ENCODE peak calls at places on chromosomes 12 and 14, in five cellular contexts. X, A, L, Y and O are unnamed samples.

GRCh38 chr14:103680491-103681231 is 34.6 kb downstream of the XRCC3 start:
- DNase-seq in X (no peak), A (no peak), L (no peak), Y (no peak), O (no peak)

GRCh38 chr12:47576256-47576655 is 129.6 kb downstream of the RPAP3 start:
- DNase-seq in X (peak), A (no peak), L (no peak), Y (no peak), O (no peak)

GRCh38 chr12:130204441-130204840 is 42.2 kb downstream of the FZD10 start:
- DNase-seq in X (no peak), A (no peak), L (no peak), Y (no peak), O (no peak)

GRCh38 chr14:92747701-92748258 is 647 bp downstream of the LGMN start:
- DNase-seq in X (no peak), A (peak), L (no peak), Y (no peak), O (no peak)

GRCh38 chr12:103928736-103929050 is 1.5 kb upstream of the HSP90B1 start:
- DNase-seq in X (no peak), A (no peak), L (peak), Y (no peak), O (no peak)

GRCh38 chr12:124746649-124747425 is 116.8 kb downstream of the SCARB1 start:
- DNase-seq in X (no peak), A (no peak), L (no peak), Y (no peak), O (no peak)

GRCh38 chr12:99706736-99707473 is 59.4 kb downstream of the GARIN6 start:
- DNase-seq in X (no peak), A (no peak), L (no peak), Y (no peak), O (no peak)

GRCh38 chr14:55936691-55937090 is 181.5 kb upstream of the PELI2 start:
- DNase-seq in X (peak), A (no peak), L (no peak), Y (no peak), O (no peak)

GRCh38 chr12:1630081-1630826 is 1.2 kb downstream of the WNT5B start:
- DNase-seq in X (no peak), A (no peak), L (no peak), Y (no peak), O (no peak)

GRCh38 chr14:101031721-101032120 is 128.2 kb upstream of the RTL1 start:
- DNase-seq in X (no peak), A (no peak), L (no peak), Y (no peak), O (no peak)

GRCh38 chr14:46399049-46399448 is 252.5 kb downstream of the RPL10L start:
- DNase-seq in X (no peak), A (no peak), L (no peak), Y (no peak), O (no peak)

GRCh38 chr12:115013668-115014072 is 329.7 kb upstream of the TBX3 start:
- DNase-seq in X (no peak), A (no peak), L (no peak), Y (no peak), O (no peak)

GRCh38 chr12:67789266-67789665 is 140.7 kb downstream of the DYRK2 start:
- DNase-seq in X (no peak), A (no peak), L (no peak), Y (no peak), O (no peak)

GRCh38 chr14:49972840-49973239 is 80.0 kb downstream of the ARF6 start:
- DNase-seq in X (no peak), A (peak), L (no peak), Y (no peak), O (no peak)

GRCh38 chr14:34465069-34465859 is 3.2 kb upstream of the SPTSSA start:
- DNase-seq in X (no peak), A (peak), L (no peak), Y (no peak), O (no peak)

GRCh38 chr12:47812797-47813490 is 6.8 kb downstream of the HDAC7 start:
- DNase-seq in X (peak), A (peak), L (peak), Y (peak), O (peak)

GRCh38 chr12:22117551-22117950 is 71.5 kb downstream of the CMAS start:
- DNase-seq in X (no peak), A (no peak), L (no peak), Y (no peak), O (no peak)

GRCh38 chr12:48473061-48473460 is 702 bp downstream of the ANP32D start:
- DNase-seq in X (no peak), A (no peak), L (no peak), Y (no peak), O (no peak)

GRCh38 chr12:9707356-9707755 is 25.5 kb downstream of the CLECL1 start:
- DNase-seq in X (no peak), A (no peak), L (no peak), Y (no peak), O (no peak)

GRCh38 chr14:73058923-73059311 is 583 bp downstream of the RBM25 start:
- DNase-seq in X (no peak), A (peak), L (no peak), Y (no peak), O (peak)

GRCh38 chr12:52924764-52925716 is 20.2 kb upstream of the KRT8 start:
- DNase-seq in X (no peak), A (peak), L (no peak), Y (no peak), O (no peak)

GRCh38 chr12:124392271-124392990 is 97.5 kb downstream of the RFLNA start:
- DNase-seq in X (peak), A (no peak), L (no peak), Y (no peak), O (peak)

GRCh38 chr14:64826333-64826732 is 53.4 kb downstream of the SPTB start:
- DNase-seq in X (no peak), A (no peak), L (no peak), Y (no peak), O (no peak)

GRCh38 chr12:108495054-108495453 is 20.0 kb upstream of the FICD start:
- DNase-seq in X (no peak), A (peak), L (no peak), Y (no peak), O (peak)

GRCh38 chr12:2301531-2302461 is 249.0 kb downstream of the CACNA1C start:
- DNase-seq in X (no peak), A (no peak), L (no peak), Y (no peak), O (no peak)

GRCh38 chr14:54532111-54533012 is 22.7 kb downstream of the CGRRF1 start:
- DNase-seq in X (no peak), A (no peak), L (peak), Y (no peak), O (no peak)

DNA sequence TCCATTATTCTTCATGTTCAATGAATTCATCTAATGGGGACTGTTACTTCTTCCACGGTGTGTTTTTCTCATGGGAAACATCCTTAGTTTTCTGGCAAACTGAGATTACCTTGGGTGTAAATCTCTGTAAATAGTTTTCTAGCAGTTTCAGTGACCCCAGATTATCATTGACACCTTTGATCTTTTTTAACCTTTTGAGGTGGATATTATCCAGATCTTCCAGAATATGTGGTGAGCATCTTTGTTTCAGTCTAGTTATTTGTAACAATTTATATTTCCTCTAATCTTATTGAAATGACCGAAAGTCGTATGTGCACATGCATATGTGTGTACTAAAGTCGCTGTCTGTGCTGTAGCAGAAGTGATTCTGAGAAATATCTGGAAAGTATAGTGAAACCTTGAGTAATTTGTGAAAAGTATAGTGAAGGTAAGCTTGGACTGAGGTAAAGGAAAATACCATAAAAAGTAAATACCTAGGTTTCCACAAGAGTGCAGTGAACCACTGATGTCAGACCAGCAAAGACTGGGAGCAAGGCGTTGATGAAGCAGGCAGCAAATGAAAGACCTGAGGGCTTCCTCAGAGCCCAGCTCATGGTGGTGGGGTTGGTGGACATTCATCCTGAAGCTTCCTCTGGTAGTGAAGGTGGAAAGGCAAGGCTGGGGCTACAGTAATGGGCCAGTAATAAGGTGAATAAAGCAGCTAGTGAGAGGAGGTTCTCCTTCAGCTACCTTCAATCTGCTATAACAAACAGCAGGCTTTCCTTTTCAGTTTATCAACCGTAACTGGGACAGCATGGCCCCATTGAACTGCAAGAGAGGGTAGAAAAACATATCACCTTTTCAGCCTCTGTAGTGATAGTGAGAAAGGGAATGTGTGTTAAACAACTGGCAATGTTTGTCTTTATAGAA is 480.2 kb upstream of the FBXO33 start:
- DNase-seq in X (no peak), A (no peak), L (peak), Y (no peak), O (no peak)
- TF ChIP-seq SUZ12 in X (no peak), A (no peak), L (no peak), Y (no peak), O (no peak)

GRCh38 chr12:4943938-4944284 is 34.2 kb downstream of the KCNA1 start:
- DNase-seq in X (no peak), A (no peak), L (no peak), Y (no peak), O (no peak)

GRCh38 chr12:4934651-4935050 is 24.9 kb downstream of the KCNA1 start:
- DNase-seq in X (no peak), A (no peak), L (no peak), Y (no peak), O (no peak)

GRCh38 chr12:4943067-4943937 is 33.6 kb downstream of the KCNA1 start:
- DNase-seq in X (no peak), A (no peak), L (peak), Y (no peak), O (no peak)

GRCh38 chr12:4938900-4939299 is 29.2 kb downstream of the KCNA1 start:
- DNase-seq in X (no peak), A (no peak), L (no peak), Y (no peak), O (no peak)

GRCh38 chr12:4939418-4940023 is 29.8 kb downstream of the KCNA1 start:
- DNase-seq in X (no peak), A (no peak), L (no peak), Y (no peak), O (no peak)
- TF ChIP-seq SUZ12 in X (no peak), A (no peak), L (no peak), Y (no peak), O (no peak)

DNA sequence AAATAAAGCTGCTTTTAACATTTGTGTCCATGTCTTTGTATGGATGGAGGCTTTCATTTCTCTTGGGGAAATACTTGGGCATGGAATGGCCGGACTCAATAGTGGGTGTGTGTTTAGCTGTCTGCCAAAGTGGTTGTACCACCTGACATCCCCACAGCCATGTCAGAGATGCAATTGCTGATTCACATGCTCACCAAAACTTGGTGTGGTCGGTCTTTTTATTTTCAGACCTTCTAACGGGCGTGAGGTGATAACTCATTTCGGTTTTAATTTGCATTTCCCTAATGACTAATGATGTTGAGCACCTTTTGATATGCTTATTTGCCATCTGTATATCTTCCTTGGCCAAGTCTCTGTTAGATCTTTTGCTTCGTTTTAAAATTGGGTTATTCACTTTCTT is 39.1 kb downstream of the EML1 start:
- DNase-seq in X (no peak), A (no peak), L (no peak), Y (no peak), O (no peak)
- TF ChIP-seq SUZ12 in X (no peak), A (no peak), L (no peak), Y (no peak), O (no peak)

DNA sequence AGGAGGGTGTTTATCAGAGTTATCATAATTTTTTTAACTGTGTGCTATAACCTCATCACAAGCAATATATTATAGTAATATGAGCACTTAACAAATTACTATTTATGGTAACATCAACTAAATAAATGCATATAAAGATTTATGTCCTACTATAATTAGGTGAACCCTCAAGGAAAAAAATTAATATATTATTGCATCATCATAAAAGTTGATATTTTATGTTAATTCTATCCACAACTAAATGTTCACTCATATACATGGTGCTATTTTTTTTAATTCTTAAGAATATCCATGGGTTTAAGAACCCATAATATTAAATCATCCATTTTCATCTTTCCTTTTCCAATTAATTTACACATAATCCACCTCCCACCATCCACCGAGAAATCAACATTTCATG is 506.0 kb upstream of the USP15 start:
- DNase-seq in X (no peak), A (no peak), L (no peak), Y (no peak), O (no peak)
- TF ChIP-seq SUZ12 in X (no peak), A (no peak), L (no peak), Y (no peak), O (no peak)

GRCh38 chr14:71248204-71248603 is 340.9 kb downstream of the PCNX1 start:
- DNase-seq in X (no peak), A (no peak), L (no peak), Y (no peak), O (no peak)
- TF ChIP-seq SUZ12 in X (no peak), A (no peak), L (no peak), Y (no peak), O (no peak)

GRCh38 chr12:574475-575128 is 88.6 kb downstream of the NINJ2 start:
- DNase-seq in X (no peak), A (peak), L (no peak), Y (no peak), O (no peak)
- TF ChIP-seq SUZ12 in X (no peak), A (no peak), L (no peak), Y (no peak), O (no peak)

DNA sequence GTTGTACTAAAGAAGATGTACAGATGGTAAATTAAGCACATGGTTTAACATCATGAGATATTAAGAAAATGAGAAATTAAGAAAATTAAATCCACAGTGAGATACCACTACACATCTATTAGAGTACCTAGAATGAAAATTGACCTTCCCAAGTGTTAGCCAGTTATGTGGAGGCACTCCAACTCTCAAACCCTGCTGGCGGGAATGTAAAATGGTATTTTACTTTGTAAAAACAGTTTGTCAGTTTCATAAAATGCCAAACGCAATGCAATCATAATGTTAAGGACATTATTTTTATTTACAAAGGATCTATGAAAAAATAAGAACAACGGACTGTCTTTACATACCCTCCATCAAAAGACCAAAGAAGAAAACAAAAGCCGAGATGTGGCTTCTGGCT is 1178.6 kb downstream of the AACS start:
- DNase-seq in X (no peak), A (no peak), L (no peak), Y (no peak), O (no peak)
- TF ChIP-seq SUZ12 in X (no peak), A (no peak), L (no peak), Y (no peak), O (no peak)